ENCODE peak calls at places on chromosomes 1 and 21, in four cellular contexts. W, U, R and A are unnamed samples.

GRCh38 chr1:167460836-167461235 is 57.5 kb downstream of the CD247 start:
- DNase-seq in W (no peak), U (no peak), R (no peak), A (peak)

GRCh38 chr1:26360051-26360806 is 6.3 kb upstream of the CRYBG2 start:
- DNase-seq in W (no peak), U (no peak), R (peak), A (no peak)

GRCh38 chr1:236052227-236052993 is 12.5 kb downstream of the NID1 start:
- DNase-seq in W (no peak), U (no peak), R (no peak), A (no peak)

GRCh38 chr1:39933956-39934941 is 20.7 kb upstream of the MFSD2A start:
- DNase-seq in W (no peak), U (peak), R (no peak), A (no peak)

GRCh38 chr1:115330480-115331013 is 7.5 kb downstream of the NGF start:
- DNase-seq in W (no peak), U (no peak), R (no peak), A (peak)

GRCh38 chr1:155044812-155045690 is 6.1 kb upstream of the ADAM15 start:
- DNase-seq in W (peak), U (peak), R (peak), A (no peak)

GRCh38 chr1:228037401-228038386 is 30.9 kb downstream of the WNT3A start:
- DNase-seq in W (no peak), U (no peak), R (peak), A (peak)

GRCh38 chr1:21337931-21338567 is 47.8 kb upstream of the ECE1 start:
- DNase-seq in W (peak), U (no peak), R (no peak), A (peak)

GRCh38 chr1:89865498-89866385 is 44.9 kb downstream of the LRRC8D start:
- DNase-seq in W (no peak), U (no peak), R (no peak), A (no peak)

GRCh38 chr1:234616644-234617043 is 6.7 kb upstream of the IRF2BP2 start:
- DNase-seq in W (no peak), U (no peak), R (no peak), A (no peak)

GRCh38 chr1:75954594-75954993 is 22.4 kb upstream of the ASB17 start:
- DNase-seq in W (no peak), U (no peak), R (no peak), A (no peak)

GRCh38 chr1:214989341-214989740 is 93.2 kb upstream of the KCNK2 start:
- DNase-seq in W (no peak), U (no peak), R (no peak), A (no peak)

GRCh38 chr1:115437146-115437639 is 99.1 kb upstream of the NGF start:
- DNase-seq in W (no peak), U (no peak), R (no peak), A (no peak)

GRCh38 chr1:247908761-247909160 is 11.3 kb upstream of the OR2T8 start:
- DNase-seq in W (no peak), U (no peak), R (no peak), A (no peak)

GRCh38 chr1:48943826-48944225 is 167.1 kb upstream of the BEND5 start:
- DNase-seq in W (no peak), U (no peak), R (no peak), A (no peak)

GRCh38 chr21:35256468-35256988 is 207.4 kb upstream of the RUNX1 start:
- DNase-seq in W (peak), U (peak), R (no peak), A (no peak)

GRCh38 chr1:155093938-155094621 is 15.4 kb downstream of the EFNA3 start:
- DNase-seq in W (peak), U (no peak), R (no peak), A (no peak)

GRCh38 chr21:18499761-18500376 is 96.3 kb upstream of the TMPRSS15 start:
- DNase-seq in W (peak), U (no peak), R (peak), A (no peak)

GRCh38 chr1:94061513-94062443 is 59.2 kb downstream of the ABCA4 start:
- DNase-seq in W (peak), U (peak), R (peak), A (no peak)

GRCh38 chr21:25670726-25671125 is 31.7 kb downstream of the JAM2 start:
- DNase-seq in W (no peak), U (no peak), R (no peak), A (no peak)

GRCh38 chr1:176785046-176785445 is 322.1 kb downstream of the PAPPA2 start:
- DNase-seq in W (no peak), U (no peak), R (no peak), A (no peak)

GRCh38 chr1:22110016-22110415 is 32.9 kb downstream of the WNT4 start:
- DNase-seq in W (no peak), U (no peak), R (no peak), A (no peak)

GRCh38 chr1:20723159-20723536 is 5.3 kb upstream of the KIF17 start:
- DNase-seq in W (no peak), U (no peak), R (no peak), A (no peak)

GRCh38 chr1:23184203-23184602 is 15.5 kb upstream of the LUZP1 start:
- DNase-seq in W (no peak), U (no peak), R (no peak), A (no peak)

GRCh38 chr1:218674280-218674773 is 329.2 kb downstream of the TGFB2 start:
- DNase-seq in W (peak), U (peak), R (no peak), A (no peak)

GRCh38 chr1:164515221-164515620 is 43.8 kb upstream of the PBX1 start:
- DNase-seq in W (no peak), U (no peak), R (no peak), A (no peak)

GRCh38 chr1:237229333-237229732 is 187.3 kb downstream of the RYR2 start:
- DNase-seq in W (no peak), U (no peak), R (no peak), A (no peak)

GRCh38 chr1:83761084-83761760 is 237.7 kb downstream of the TTLL7 start:
- DNase-seq in W (no peak), U (no peak), R (no peak), A (no peak)

GRCh38 chr1:222547944-222548671 is at the start of gene HHIPL2:
- DNase-seq in W (no peak), U (peak), R (no peak), A (no peak)